ENCODE peak calls at places on chromosomes 12 and 14, in eight cellular contexts. D is uterus, M is testis, T is heart right ventricle, Q is mammary epithelial cell, Y is tibial artery, E is neuronal stem cell, K is pancreas. A is an unnamed sample. For H3K4me1, the result is how much of the 10 kb centered on the place peaks cover.

GRCh38 chr12:6383572-6384498 is at the start of gene LTBR:
- DNase-seq in D (peak), Y (peak), M (peak), T (peak), K (peak), E (no peak), Q (peak), A (peak)

GRCh38 chr12:56591111-56591510 is 39.0 kb downstream of the BAZ2A start:
- DNase-seq in Q (no peak), M (no peak), E (no peak), Y (no peak), D (no peak), T (no peak), K (no peak), A (no peak)

GRCh38 chr14:60220084-60220483 is 28.9 kb upstream of the PPM1A start:
- DNase-seq in Y (no peak), D (no peak), E (no peak), Q (no peak), M (no peak), T (no peak), K (no peak), A (no peak)

GRCh38 chr12:7143564-7143963 is 13.4 kb downstream of the CLSTN3 start:
- DNase-seq in T (no peak), M (no peak), K (no peak), Y (no peak), E (no peak), D (no peak), Q (no peak), A (no peak)

GRCh38 chr12:59780605-59781135 is 184.8 kb downstream of the SLC16A7 start:
- DNase-seq in Q (peak), E (peak), T (no peak), K (no peak), D (no peak), M (no peak), Y (no peak), A (peak)

GRCh38 chr12:67853204-67853603 is 136.0 kb upstream of the IFNG-AS1 start:
- DNase-seq in Y (no peak), D (no peak), T (no peak), K (no peak), Q (no peak), M (no peak), E (no peak), A (peak)

GRCh38 chr12:24838531-24838950 is 110.4 kb downstream of the BCAT1 start:
- DNase-seq in D (peak), T (no peak), Q (peak), E (no peak), M (peak), Y (peak), K (no peak), A (peak)

GRCh38 chr12:117020536-117021220 is 78.5 kb downstream of the TESC start:
- DNase-seq in Q (no peak), M (no peak), K (no peak), Y (no peak), D (no peak), T (no peak), E (no peak), A (no peak)

GRCh38 chr12:92199846-92200576 is 54.4 kb upstream of the BTG1 start:
- DNase-seq in Y (no peak), Q (no peak), D (no peak), M (no peak), T (no peak), K (no peak), E (no peak), A (peak)

GRCh38 chr14:63493246-63493645 is 49.9 kb downstream of the PPP2R5E start:
- DNase-seq in D (no peak), E (peak), M (no peak), Y (no peak), T (no peak), Q (peak), K (no peak), A (peak)

GRCh38 chr14:24339284-24340151 is at the start of gene RIPK3:
- DNase-seq in E (no peak), Q (no peak), Y (peak), K (peak), T (peak), D (no peak), M (no peak), A (peak)

GRCh38 chr14:99176156-99176945 is 95.6 kb downstream of the BCL11B start:
- DNase-seq in T (no peak), M (no peak), E (no peak), D (no peak), K (no peak), Y (no peak), Q (no peak), A (no peak)

GRCh38 chr14:45868377-45868776 is 615.4 kb upstream of the MIS18BP1 start:
- DNase-seq in Y (no peak), M (no peak), T (no peak), D (no peak), E (no peak), K (no peak), Q (peak), A (no peak)

GRCh38 chr14:23294346-23294733 is 8.3 kb downstream of the PPP1R3E start:
- DNase-seq in T (no peak), Y (no peak), M (no peak), Q (no peak), E (no peak), D (no peak), K (no peak), A (no peak)

GRCh38 chr12:116528498-116528897 is 30.7 kb upstream of the MAP1LC3B2 start:
- DNase-seq in D (no peak), M (no peak), Y (no peak), E (no peak), K (no peak), T (no peak), Q (no peak), A (peak)

GRCh38 chr14:33945329-33945728 is 5.5 kb downstream of the EGLN3 start:
- DNase-seq in Y (no peak), E (no peak), Q (no peak), D (no peak), K (no peak), T (no peak), M (no peak), A (no peak)

GRCh38 chr12:13465641-13466040 is 269.1 kb downstream of the EMP1 start:
- DNase-seq in Y (peak), T (peak), K (no peak), Q (no peak), E (no peak), D (no peak), M (no peak), A (peak)

GRCh38 chr12:111160350-111161142 is 208.3 kb downstream of the PHETA1 start:
- DNase-seq in K (no peak), Y (no peak), T (no peak), D (no peak), M (no peak), Q (no peak), E (no peak), A (no peak)

GRCh38 chr14:55782166-55782565 is 202.2 kb downstream of the KTN1 start:
- DNase-seq in Y (no peak), M (no peak), Q (no peak), D (no peak), T (no peak), E (no peak), K (no peak), A (no peak)

GRCh38 chr14:55715889-55716288 is 135.9 kb downstream of the KTN1 start:
- DNase-seq in Y (peak), E (no peak), M (no peak), K (no peak), T (no peak), Q (peak), D (no peak), A (peak)

GRCh38 chr12:98725481-98726247 is 80.6 kb downstream of the APAF1 start:
- DNase-seq in E (peak), M (peak), Q (peak), T (no peak), K (no peak), Y (no peak), D (peak), A (peak)

GRCh38 chr14:42523656-42524055 is 917.0 kb downstream of the LRFN5 start:
- DNase-seq in Q (no peak), D (no peak), Y (no peak), T (no peak), M (no peak), K (no peak), E (no peak), A (peak)

GRCh38 chr14:34052658-34053014 is 101.8 kb upstream of the EGLN3 start:
- DNase-seq in Q (peak), T (no peak), D (no peak), E (no peak), K (no peak), Y (peak), M (no peak), A (peak)

GRCh38 chr14:59337151-59337611 is 128.0 kb downstream of the GPR135 start:
- DNase-seq in D (peak), M (peak), Y (peak), Q (no peak), E (no peak), K (no peak), T (peak), A (peak)

GRCh38 chr12:117567644-117568043 is 206.2 kb upstream of the NOS1 start:
- DNase-seq in E (no peak), Y (no peak), M (no peak), T (no peak), D (no peak), Q (no peak), K (no peak), A (no peak)

GRCh38 chr14:65566820-65567522 is 154.4 kb downstream of the FUT8 start:
- DNase-seq in M (no peak), T (no peak), K (no peak), E (no peak), Q (peak), Y (no peak), D (no peak), A (no peak)
- H3K4me1 ChIP-seq in M (under half), T (under half), K (under half), E (under half), Q (under half), Y (under half), D (under half), A (under half)

DNA sequence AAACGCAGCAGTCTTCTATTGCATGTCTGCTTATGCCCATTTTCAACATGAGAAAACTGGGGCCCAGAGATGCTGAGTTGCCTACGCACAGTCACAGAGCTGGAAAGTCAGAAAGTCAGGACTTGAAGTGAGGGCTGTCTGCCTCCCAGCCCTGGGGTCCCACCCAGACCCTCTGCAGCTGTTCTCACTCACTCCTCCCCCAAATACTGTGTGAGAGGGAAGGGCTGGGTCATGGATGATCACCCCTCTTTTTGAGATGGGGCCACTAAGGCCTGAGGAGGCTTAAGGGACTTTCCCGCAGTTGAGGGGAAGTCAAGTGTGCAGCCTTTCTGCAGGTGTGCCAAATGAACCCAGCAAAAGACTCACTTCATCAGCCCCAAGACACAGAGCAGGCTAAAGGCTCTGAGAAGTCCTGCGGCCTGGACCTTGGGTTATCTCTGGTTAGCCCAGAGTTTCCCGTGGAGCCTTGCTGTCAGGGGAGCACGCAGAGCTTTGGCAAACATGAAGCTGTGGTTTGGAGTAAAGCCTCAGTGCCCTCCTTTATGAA is 18.7 kb downstream of the DTX1 start:
- DNase-seq in T (no peak), D (no peak), Q (no peak), K (no peak), M (no peak), Y (no peak), E (no peak), A (no peak)
- H3K4me1 ChIP-seq in T (under half), D (under half), Q (under half), K (under half), M (under half), Y (under half), E (under half), A (under half)

GRCh38 chr12:9037431-9037830 is 48.1 kb downstream of the KLRG1 start:
- DNase-seq in T (no peak), E (no peak), D (no peak), Y (no peak), K (no peak), Q (no peak), M (no peak), A (no peak)
- H3K4me1 ChIP-seq in T (under half), E (under half), D (under half), Y (under half), K (under half), Q (under half), M (under half), A (under half)

DNA sequence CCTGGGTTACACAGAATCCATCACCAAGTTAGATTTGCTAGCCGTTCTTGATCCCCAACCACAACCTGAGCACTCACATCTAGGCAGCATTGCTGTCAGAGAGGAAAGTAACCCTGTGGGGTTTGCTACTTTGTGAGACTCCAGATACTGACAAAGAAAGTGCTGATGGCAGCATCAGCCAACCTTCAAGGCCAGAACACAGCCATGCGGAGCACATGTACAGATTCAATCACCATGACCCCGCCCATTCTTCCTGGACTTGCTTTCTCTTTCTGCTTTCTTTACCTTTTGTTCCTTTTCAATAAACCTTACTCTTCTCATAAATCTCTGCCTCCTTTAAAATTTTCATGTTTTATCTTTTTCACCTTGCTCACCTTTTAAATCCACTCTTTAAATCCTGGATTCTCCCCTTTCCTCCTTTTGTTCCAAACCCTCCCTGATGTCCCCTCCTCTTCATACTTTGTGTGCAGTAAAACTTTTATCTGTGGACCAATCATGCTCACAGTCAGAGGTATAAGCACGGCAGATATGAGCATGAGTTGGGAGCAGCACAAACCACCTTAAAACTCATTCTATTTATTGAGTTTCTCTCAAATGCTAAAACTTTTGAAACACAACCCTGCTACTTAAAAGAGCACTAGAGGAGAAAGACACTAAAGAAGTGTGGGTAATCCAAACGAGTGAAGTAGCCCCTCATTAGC is 21.9 kb upstream of the CERS5 start:
- DNase-seq in T (no peak), Y (no peak), K (no peak), Q (no peak), M (peak), E (no peak), D (no peak), A (no peak)
- H3K4me1 ChIP-seq in T (half or more), Y (under half), K (under half), Q (under half), M (under half), E (under half), D (under half), A (half or more)

GRCh38 chr12:132506328-132506727 is 16.4 kb downstream of the FBRSL1 start:
- DNase-seq in D (no peak), M (no peak), K (no peak), T (no peak), Q (no peak), E (no peak), Y (no peak), A (no peak)

GRCh38 chr12:132505105-132505851 is 15.3 kb downstream of the FBRSL1 start:
- DNase-seq in Q (no peak), E (no peak), Y (peak), D (no peak), M (no peak), T (no peak), K (no peak), A (no peak)

GRCh38 chr12:132506730-132507538 is 17.0 kb downstream of the FBRSL1 start:
- DNase-seq in M (peak), D (peak), Q (no peak), K (peak), T (peak), E (no peak), Y (peak), A (peak)

GRCh38 chr12:132507656-132508055 is 17.7 kb downstream of the FBRSL1 start:
- DNase-seq in Y (no peak), M (no peak), Q (no peak), K (no peak), D (no peak), T (no peak), E (no peak), A (no peak)

GRCh38 chr12:132505852-132506219 is 15.9 kb downstream of the FBRSL1 start:
- DNase-seq in Y (no peak), Q (no peak), D (no peak), K (no peak), M (no peak), T (no peak), E (no peak), A (no peak)
- H3K4me1 ChIP-seq in Y (half or more), Q (under half), D (under half), K (half or more), M (half or more), T (half or more), E (under half), A (under half)

DNA sequence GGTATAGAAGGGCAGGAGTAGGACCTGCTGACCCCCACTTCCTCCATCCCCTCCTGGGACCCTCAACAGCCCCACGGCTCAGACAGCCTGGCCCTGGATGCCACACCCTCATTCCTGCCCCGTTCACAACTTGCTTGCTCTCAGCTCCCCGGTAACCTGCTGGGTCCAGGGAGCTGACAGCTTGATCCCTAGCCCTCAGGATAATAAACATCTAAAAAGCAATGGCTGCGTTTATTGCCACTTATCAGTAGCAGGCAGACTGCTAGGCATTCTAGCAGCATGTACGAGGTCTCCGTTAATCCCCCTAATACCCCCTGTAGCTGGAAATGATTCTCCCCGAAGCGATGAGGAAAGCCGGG is 24.3 kb upstream of the RPLP0 start:
- DNase-seq in Q (no peak), K (no peak), D (no peak), Y (no peak), E (no peak), M (no peak), T (no peak), A (no peak)
- H3K4me1 ChIP-seq in Q (half or more), K (under half), D (under half), Y (under half), E (under half), M (half or more), T (half or more), A (under half)

GRCh38 chr14:36655963-36656768 is 5.5 kb upstream of the PAX9 start:
- DNase-seq in K (peak), Y (no peak), D (no peak), M (peak), E (no peak), T (no peak), Q (no peak), A (peak)
- H3K4me1 ChIP-seq in K (under half), Y (under half), D (under half), M (under half), E (under half), T (under half), Q (under half), A (under half)

DNA sequence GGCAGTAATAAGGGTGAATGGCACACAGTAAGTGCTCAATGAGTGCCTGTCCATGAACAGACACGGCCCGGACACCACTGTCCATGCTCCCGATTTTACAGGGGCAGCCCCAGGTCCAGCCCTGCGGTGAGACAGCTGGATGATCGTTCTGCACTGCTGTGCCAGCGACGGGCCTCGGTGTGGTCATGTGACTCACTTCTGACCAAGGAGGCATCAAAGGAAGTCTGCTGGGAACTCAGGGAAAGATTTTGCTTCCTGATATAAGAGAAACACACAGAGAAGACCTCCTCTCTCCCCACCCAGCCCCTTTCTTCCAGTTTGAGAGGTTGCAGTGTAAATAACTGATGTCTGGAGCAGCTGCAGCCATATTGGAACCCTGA is 126.6 kb downstream of the SCARB1 start:
- DNase-seq in E (no peak), T (no peak), Y (no peak), K (no peak), M (no peak), Q (no peak), D (no peak), A (no peak)
- H3K4me1 ChIP-seq in E (under half), T (half or more), Y (under half), K (under half), M (under half), Q (under half), D (under half), A (under half)